ENCODE peak calls at places on chromosomes 11 and 22, in six cellular contexts. G is neural progenitor cell, X is fibroblast of lung, M is GM23338, Q is H9, T is IMR-90. V is an unnamed sample.

GRCh38 chr11:61756452-61757212 is 4.2 kb downstream of the MYRF start:
- DNase-seq in Q (no peak), G (no peak), M (no peak), T (peak; percentile 50), X (peak; percentile 46), V (no peak)

GRCh38 chr11:70675697-70676374 is 277.5 kb downstream of the CTTN start:
- DNase-seq in G (no peak), M (no peak), Q (no peak), X (no peak), T (no peak), V (no peak)

GRCh38 chr11:129237880-129238638 is 45.9 kb upstream of the ARHGAP32 start:
- DNase-seq in G (no peak), X (no peak), T (no peak), Q (no peak), M (no peak), V (no peak)

GRCh38 chr11:117143390-117143789 is 697 bp upstream of the PAFAH1B2 start:
- DNase-seq in M (peak; percentile 72), T (peak; percentile 59), Q (no peak), X (peak; percentile 65), G (peak; percentile 57), V (peak; percentile 41)

GRCh38 chr11:63933459-63933858 is 5.3 kb upstream of the NAA40 start:
- DNase-seq in X (no peak), T (no peak), G (no peak), M (no peak), Q (no peak), V (no peak)

GRCh38 chr22:38353701-38354100 is 36.5 kb upstream of the CSNK1E start:
- DNase-seq in T (no peak), M (peak; percentile 40), Q (no peak), X (no peak), G (no peak), V (no peak)

GRCh38 chr22:36741968-36742367 is 34.0 kb downstream of the IFT27 start:
- DNase-seq in G (no peak), Q (peak; percentile 3), M (no peak), X (no peak), T (no peak), V (no peak)

GRCh38 chr11:34160791-34161190 is 55.4 kb downstream of the NAT10 start:
- DNase-seq in T (no peak), M (no peak), X (no peak), Q (no peak), G (no peak), V (no peak)

GRCh38 chr22:32799516-32799915 is 2.0 kb upstream of the TIMP3 start:
- DNase-seq in T (no peak), Q (no peak), G (no peak), M (no peak), X (no peak), V (no peak)

GRCh38 chr11:44338031-44338430 is 28.1 kb upstream of the ALX4 start:
- DNase-seq in M (no peak), Q (no peak), T (no peak), G (no peak), X (no peak), V (no peak)

GRCh38 chr11:22337571-22338464 is at the start of gene SLC17A6:
- DNase-seq in Q (peak; percentile 52), T (peak; percentile 8), M (peak; percentile 92), X (peak; percentile 40), G (peak; percentile 90), V (peak; percentile 31)

GRCh38 chr11:19499999-19500398 is 212.6 kb upstream of the NAV2 start:
- DNase-seq in M (no peak), X (peak; percentile 7), Q (no peak), T (peak; percentile 68), G (no peak), V (no peak)

GRCh38 chr11:72781063-72781312 is 12.9 kb downstream of the STARD10 start:
- DNase-seq in Q (no peak), T (no peak), X (no peak), G (no peak), M (peak; percentile 53), V (no peak)

GRCh38 chr22:49367016-49367697 is 460.5 kb downstream of the BRD1 start:
- DNase-seq in Q (no peak), X (no peak), G (peak; percentile 42), M (no peak), T (no peak), V (no peak)

GRCh38 chr22:38649841-38650522 is 6.2 kb downstream of the FAM227A start:
- DNase-seq in X (no peak), T (no peak), M (no peak), G (no peak), Q (no peak), V (peak; percentile 94)

GRCh38 chr11:100220801-100221200 is 466.3 kb upstream of the ARHGAP42 start:
- DNase-seq in X (no peak), T (no peak), Q (no peak), G (peak; percentile 21), M (no peak), V (no peak)

GRCh38 chr11:60974726-60975125 is 3.2 kb downstream of the CD6 start:
- DNase-seq in G (no peak), X (no peak), T (no peak), Q (no peak), M (no peak), V (no peak)

GRCh38 chr22:25419247-25420113 is 145.0 kb upstream of the GRK3 start:
- DNase-seq in X (no peak), G (no peak), T (peak; percentile 47), M (no peak), Q (no peak), V (no peak)

GRCh38 chr11:46917109-46918086 is 952 bp downstream of the LRP4 start:
- DNase-seq in M (peak; percentile 52), Q (no peak), G (peak; percentile 50), X (no peak), T (no peak), V (no peak)

GRCh38 chr11:46916669-46917108 is 1.7 kb downstream of the LRP4 start:
- DNase-seq in M (peak; percentile 89), T (peak; percentile 78), G (peak; percentile 85), Q (peak; percentile 70), X (peak; percentile 76), V (peak; percentile 81)

GRCh38 chr11:46918778-46919513 is 596 bp upstream of the LRP4 start:
- DNase-seq in Q (peak; percentile 57), X (no peak), T (no peak), M (peak; percentile 63), G (peak; percentile 65), V (no peak)

GRCh38 chr11:46918087-46918751 is at the start of gene LRP4:
- DNase-seq in M (peak; percentile 73), Q (peak; percentile 65), X (peak; percentile 24), G (peak; percentile 82), T (no peak), V (no peak)

GRCh38 chr11:46920709-46921108 is 2.4 kb upstream of the LRP4 start:
- DNase-seq in G (no peak), Q (no peak), T (peak; percentile 100), X (peak; percentile 99), M (no peak), V (peak; percentile 91)
- H2AFZ ChIP-seq in G (no peak overlapping the region), Q (no peak overlapping the region), T (peak overlapping the region; percentile 34), X (no peak overlapping the region), M (peak overlapping the region; percentile 38), V (no peak overlapping the region)

DNA sequence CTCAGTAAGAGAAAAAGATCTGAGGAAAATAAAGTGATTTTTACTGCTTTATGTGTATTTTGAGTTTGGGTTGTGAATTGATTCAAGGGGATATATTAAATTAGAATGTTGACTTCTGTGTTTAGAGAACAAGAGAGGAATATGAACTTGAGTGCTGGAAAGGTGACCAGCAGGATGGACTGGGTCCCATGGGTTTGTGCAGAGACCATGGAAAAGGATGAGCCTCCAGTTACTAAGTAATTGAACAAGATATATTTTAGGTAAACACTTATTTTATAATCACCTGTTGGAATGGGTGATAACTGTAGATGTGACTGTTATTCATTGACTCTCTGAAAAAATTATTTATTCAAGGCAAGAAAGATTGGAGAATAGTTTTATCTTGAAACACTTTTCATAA is 82.0 kb upstream of the TOP3B start:
- DNase-seq in G (no peak), M (no peak), X (no peak), Q (no peak), T (no peak), V (no peak)
- H3K27me3 ChIP-seq in G (peaks cover 93% of the 10 kb centered on the region), M (peaks cover 100% of the 10 kb centered on the region), X (peaks cover 6% of the 10 kb centered on the region), Q (peaks cover 59% of the 10 kb centered on the region), T (peaks cover 26% of the 10 kb centered on the region), V (no peaks in the 10 kb centered on the region)

GRCh38 chr22:27259390-27259789 is 542.2 kb downstream of the MN1 start:
- DNase-seq in X (no peak), Q (no peak), G (no peak), M (no peak), T (no peak), V (no peak)

GRCh38 chr22:27255580-27255979 is 546.0 kb downstream of the MN1 start:
- DNase-seq in X (no peak), Q (no peak), T (no peak), G (no peak), M (no peak), V (no peak)

GRCh38 chr22:27260087-27260730 is 541.3 kb downstream of the MN1 start:
- DNase-seq in Q (no peak), M (peak; percentile 26), X (no peak), G (peak; percentile 94), T (no peak), V (no peak)

GRCh38 chr22:27257987-27258386 is 543.6 kb downstream of the MN1 start:
- DNase-seq in M (peak; percentile 30), T (no peak), G (no peak), Q (no peak), X (no peak), V (no peak)

GRCh38 chr22:27258773-27259172 is 542.8 kb downstream of the MN1 start:
- DNase-seq in X (no peak), Q (no peak), T (no peak), G (peak; percentile 16), M (no peak), V (no peak)
- H2AFZ ChIP-seq in X (no peak overlapping the region), Q (no peak overlapping the region), T (no peak overlapping the region), G (peak overlapping the region; percentile 23), M (peak overlapping the region; percentile 89), V (no peak overlapping the region)

GRCh38 chr11:2217211-2218081 is 45.8 kb upstream of the TH start:
- DNase-seq in G (no peak), X (no peak), T (no peak), M (no peak), Q (peak; percentile 23), V (no peak)

GRCh38 chr11:2220173-2220771 is 48.7 kb upstream of the TH start:
- DNase-seq in M (no peak), Q (no peak), X (no peak), G (no peak), T (no peak), V (no peak)

GRCh38 chr11:2221024-2221423 is 49.4 kb downstream of the ASCL2 start:
- DNase-seq in G (no peak), M (no peak), T (no peak), Q (no peak), X (no peak), V (no peak)

GRCh38 chr11:2218234-2218633 is 46.6 kb upstream of the TH start:
- DNase-seq in T (no peak), X (no peak), G (no peak), M (no peak), Q (no peak), V (no peak)

GRCh38 chr11:2219318-2220017 is 47.9 kb upstream of the TH start:
- DNase-seq in M (no peak), X (no peak), G (no peak), T (no peak), Q (no peak), V (no peak)
- H3K27me3 ChIP-seq in M (peaks cover 8% of the 10 kb centered on the region), X (no peaks in the 10 kb centered on the region), G (peaks cover 4% of the 10 kb centered on the region), T (peaks cover 35% of the 10 kb centered on the region), Q (peaks cover 1% of the 10 kb centered on the region), V (peaks cover 9% of the 10 kb centered on the region)

V was measured in mammary epithelial cell.